ENCODE peak calls at places on chromosomes 11 and 22, in five cellular contexts. S is thoracic aorta, D is fibroblast of mammary gland, F is colonic mucosa, H is IMR-90. C is an unnamed sample.

GRCh38 chr22:30754971-30755759 is 60.5 kb downstream of the OSBP2 start:
- DNase-seq in F (peak; percentile 68), D (peak; percentile 85), H (peak; percentile 84), S (no peak), C (no peak)

GRCh38 chr22:39383841-39384625 is 15.5 kb upstream of the TAB1 start:
- DNase-seq in S (no peak), D (no peak), H (peak; percentile 46), F (no peak), C (no peak)

GRCh38 chr11:8127442-8127841 is 41.4 kb downstream of the RIC3 start:
- DNase-seq in D (no peak), H (no peak), F (no peak), S (no peak), C (no peak)

GRCh38 chr11:134543144-134544044 is 131.4 kb upstream of the B3GAT1 start:
- DNase-seq in D (no peak), H (no peak), F (no peak), S (no peak), C (no peak)

GRCh38 chr22:35400335-35400680 is 368 bp downstream of the MCM5 start:
- DNase-seq in D (no peak), S (no peak), F (no peak), H (no peak), C (no peak)

GRCh38 chr11:33931032-33931431 is 39.2 kb upstream of the LMO2 start:
- DNase-seq in S (no peak), H (no peak), F (no peak), D (no peak), C (no peak)

GRCh38 chr22:38032681-38033521 is 24.3 kb upstream of the PICK1 start:
- DNase-seq in F (no peak), S (no peak), D (peak; percentile 96), H (peak; percentile 90), C (peak; percentile 43)

GRCh38 chr11:133137270-133137669 is 395.0 kb downstream of the OPCML start:
- DNase-seq in F (no peak), H (no peak), D (no peak), S (no peak), C (no peak)

GRCh38 chr11:114296190-114296978 is at the start of gene NNMT:
- DNase-seq in D (peak; percentile 99), H (peak; percentile 97), S (peak; percentile 67), F (peak; percentile 43), C (peak; percentile 75)

GRCh38 chr11:84720706-84721402 is 906.3 kb downstream of the DLG2 start:
- DNase-seq in S (no peak), F (peak; percentile 29), D (peak; percentile 1), H (no peak), C (no peak)

GRCh38 chr11:105799728-105800462 is 190.0 kb downstream of the GRIA4 start:
- DNase-seq in D (no peak), H (no peak), S (no peak), F (no peak), C (no peak)

GRCh38 chr11:114147389-114148382 is 88.2 kb downstream of the ZBTB16 start:
- DNase-seq in F (no peak), D (peak; percentile 61), S (no peak), H (no peak), C (no peak)

DNA sequence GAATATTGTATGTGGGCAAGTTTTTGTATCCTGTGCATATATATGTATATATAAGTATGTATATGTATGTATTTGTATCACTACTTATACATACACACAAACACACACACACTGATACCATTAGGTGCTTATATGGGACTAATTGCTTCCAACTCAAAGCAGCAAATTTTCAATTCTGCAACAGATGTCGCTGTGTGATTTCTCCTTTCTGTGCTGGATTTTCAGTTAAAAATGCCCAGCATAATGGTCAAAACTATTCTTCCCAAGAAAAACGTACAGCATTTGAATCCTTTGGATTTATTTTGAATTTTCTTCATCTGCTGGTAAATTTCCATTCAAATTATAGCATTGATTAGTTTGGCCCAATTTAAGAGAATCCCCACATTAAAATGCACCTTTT is 4.3 kb downstream of the CADM1 start:
- DNase-seq in H (no peak), F (no peak), S (no peak), D (no peak), C (no peak)
- H3K4me3 ChIP-seq in H (no peak overlapping the region), F (no peak overlapping the region), S (no peak overlapping the region), D (no peak overlapping the region), C (no peak overlapping the region)

DNA sequence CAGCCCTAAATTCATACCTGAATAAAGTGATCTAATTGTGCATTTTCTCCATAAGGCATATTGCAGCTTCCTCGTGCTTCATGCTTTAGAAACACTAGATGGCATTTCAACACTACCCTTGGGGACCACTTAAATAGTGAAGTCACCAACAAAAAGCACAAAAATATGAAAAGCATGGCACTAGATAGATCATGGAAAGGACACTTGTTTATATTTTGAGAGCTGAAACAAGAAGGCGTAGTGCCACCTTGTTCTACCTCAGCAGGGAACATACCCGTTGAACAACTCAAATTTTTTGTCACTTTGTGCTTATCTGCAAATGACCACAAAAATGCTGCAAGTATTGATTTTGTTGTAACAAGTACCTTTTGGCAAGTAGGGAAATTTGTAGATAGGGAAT is 8.6 kb downstream of the TBCEL start:
- DNase-seq in F (no peak), S (no peak), H (no peak), D (no peak), C (no peak)
- TF ChIP-seq CTCF in F (no peak), S (no peak), H (peak; percentile 1), D (no peak), C (no peak)

DNA sequence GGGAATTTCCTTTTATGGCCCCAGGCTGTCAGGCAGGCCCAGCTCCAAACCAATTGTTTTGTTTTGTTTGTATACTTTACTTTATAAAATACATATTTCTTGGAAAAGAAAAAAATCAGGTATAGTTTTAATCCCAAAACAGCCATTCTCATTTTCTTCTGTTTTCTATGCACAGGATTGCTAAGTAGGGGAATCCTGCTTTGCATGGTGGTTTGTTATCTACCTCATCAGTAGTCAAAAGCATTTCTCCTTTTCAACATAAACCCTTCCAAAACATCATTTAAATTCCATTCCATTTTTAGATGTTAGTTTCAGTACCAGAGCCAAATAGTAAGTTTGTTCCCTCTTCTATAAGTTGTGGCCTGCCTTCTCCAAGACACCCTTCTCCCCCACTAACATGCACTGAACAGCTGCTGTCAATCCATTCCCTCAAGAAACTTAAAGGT is 3.6 kb downstream of the ILK start:
- DNase-seq in F (peak; percentile 12), H (no peak), D (no peak), S (no peak), C (no peak)
- H3K4me3 ChIP-seq in F (no peak overlapping the region), H (no peak overlapping the region), D (no peak overlapping the region), S (peak overlapping the region; percentile 89), C (no peak overlapping the region)

DNA sequence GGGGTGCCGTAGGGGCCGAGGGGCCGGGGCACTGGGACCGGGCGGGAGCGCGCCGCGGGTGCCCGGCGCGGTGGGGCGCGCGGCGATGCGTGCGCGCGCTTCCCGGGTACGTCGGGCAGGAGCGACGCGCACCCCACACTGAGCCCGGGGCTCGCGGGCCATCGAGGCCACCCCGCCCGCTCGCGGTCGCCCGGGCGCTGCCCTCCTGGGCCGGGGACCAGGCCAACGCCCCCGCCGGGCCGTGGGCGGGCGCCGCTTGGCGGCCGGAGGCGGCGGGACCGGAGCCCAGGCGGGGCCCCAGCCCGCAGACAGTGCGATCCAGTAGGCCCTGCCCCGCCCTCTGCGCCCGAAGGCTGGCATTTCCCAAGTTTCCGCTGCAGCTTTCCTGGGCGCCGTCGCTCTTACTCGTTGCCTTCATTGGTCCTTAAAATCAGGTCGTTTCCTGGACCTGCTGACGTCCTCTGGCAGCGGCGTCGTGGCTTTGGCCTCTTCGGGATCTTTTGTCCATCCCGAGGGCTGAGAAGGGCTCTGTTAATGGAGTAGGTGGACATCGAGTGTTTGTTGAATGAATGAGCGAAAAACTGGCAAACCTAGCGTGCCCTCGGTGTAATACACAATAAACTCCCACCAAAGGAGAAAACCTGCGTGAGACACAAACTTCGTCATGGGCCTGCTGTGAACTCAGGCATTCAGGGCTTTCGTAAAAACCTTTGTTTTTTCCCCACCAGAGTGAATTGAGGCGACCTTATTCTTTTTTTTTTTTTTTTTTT is 638 bp downstream of the PARVA start:
- DNase-seq in F (peak; percentile 86), H (peak; percentile 71), S (peak; percentile 32), D (peak; percentile 73), C (peak; percentile 90)
- TF ChIP-seq CTCF in F (no peak), H (peak; percentile 36), S (peak; percentile 34), D (no peak), C (peak; percentile 9)

C was measured in left lung.